ENCODE peak calls at places on chromosomes 2 and 18, in four cellular contexts. One of them, this sample, is unnamed.

GRCh38 chr2:237585590-237586221 is 4.8 kb downstream of the RAB17 start:
- DNase-seq in stomach: no peak
- DNase-seq in lower leg skin: no peak
- DNase-seq in right atrium auricular region: no peak
- DNase-seq in this sample: no peak

GRCh38 chr18:54388203-54389142 is 30.8 kb downstream of the C18orf54 start:
- DNase-seq in stomach: no peak
- DNase-seq in lower leg skin: no peak
- DNase-seq in right atrium auricular region: no peak
- DNase-seq in this sample: no peak

GRCh38 chr18:78519394-78520062 is 460.1 kb upstream of the SALL3 start:
- DNase-seq in stomach: peak
- DNase-seq in lower leg skin: no peak
- DNase-seq in right atrium auricular region: no peak
- DNase-seq in this sample: no peak

GRCh38 chr2:141200191-141200590 is 930.6 kb downstream of the LRP1B start:
- DNase-seq in stomach: no peak
- DNase-seq in lower leg skin: no peak
- DNase-seq in right atrium auricular region: no peak
- DNase-seq in this sample: no peak

GRCh38 chr18:77654302-77654701 is 404.7 kb downstream of the GALR1 start:
- DNase-seq in stomach: no peak
- DNase-seq in lower leg skin: no peak
- DNase-seq in right atrium auricular region: no peak
- DNase-seq in this sample: no peak

GRCh38 chr2:54599914-54600313 is 123.5 kb upstream of the EML6 start:
- DNase-seq in stomach: peak
- DNase-seq in lower leg skin: peak
- DNase-seq in right atrium auricular region: no peak
- DNase-seq in this sample: no peak

GRCh38 chr18:65753520-65753919 is 2.7 kb downstream of the CDH7 start:
- DNase-seq in stomach: no peak
- DNase-seq in lower leg skin: no peak
- DNase-seq in right atrium auricular region: no peak
- DNase-seq in this sample: no peak

GRCh38 chr2:16656784-16657391 is 8.7 kb downstream of the CYRIA start:
- DNase-seq in stomach: no peak
- DNase-seq in lower leg skin: no peak
- DNase-seq in right atrium auricular region: peak
- DNase-seq in this sample: no peak

GRCh38 chr2:189848276-189848675 is 64.0 kb downstream of the PMS1 start:
- DNase-seq in stomach: no peak
- DNase-seq in lower leg skin: no peak
- DNase-seq in right atrium auricular region: no peak
- DNase-seq in this sample: no peak

GRCh38 chr2:241035142-241035817 is 36.9 kb downstream of the SNED1 start:
- DNase-seq in stomach: no peak
- DNase-seq in lower leg skin: peak
- DNase-seq in right atrium auricular region: peak
- DNase-seq in this sample: peak

GRCh38 chr2:72719416-72719815 is 106.4 kb downstream of the EXOC6B start:
- DNase-seq in stomach: no peak
- DNase-seq in lower leg skin: no peak
- DNase-seq in right atrium auricular region: no peak
- DNase-seq in this sample: no peak

GRCh38 chr2:64522843-64523428 is 1.2 kb upstream of the AFTPH start:
- DNase-seq in stomach: peak
- DNase-seq in lower leg skin: peak
- DNase-seq in right atrium auricular region: no peak
- DNase-seq in this sample: no peak

GRCh38 chr2:33177627-33178026 is 230.9 kb downstream of the LTBP1 start:
- DNase-seq in stomach: no peak
- DNase-seq in lower leg skin: no peak
- DNase-seq in right atrium auricular region: no peak
- DNase-seq in this sample: no peak

DNA sequence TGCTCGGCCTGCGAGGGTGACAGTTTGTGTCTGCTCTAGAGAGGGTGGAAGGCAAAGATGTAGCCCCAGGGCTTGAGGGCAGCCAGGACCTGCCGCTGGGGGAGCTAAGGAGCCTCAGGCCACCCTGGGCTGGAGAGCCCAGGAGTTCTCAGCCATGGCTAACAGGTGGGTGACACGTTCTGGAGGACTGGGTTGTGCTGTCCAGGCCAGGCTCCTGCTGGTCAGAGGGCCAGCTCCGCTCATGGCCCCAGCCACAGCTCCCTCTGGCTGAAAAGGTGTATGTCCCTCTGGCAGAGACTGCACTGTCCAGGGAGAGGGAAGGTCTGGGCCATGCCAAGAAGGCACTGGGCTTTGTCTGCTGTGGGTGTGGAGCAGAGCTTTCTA is 19.2 kb downstream of the TMEM185B start:
- DNase-seq in stomach: no peak
- DNase-seq in lower leg skin: no peak
- DNase-seq in right atrium auricular region: no peak
- DNase-seq in this sample: no peak
- TF ChIP-seq CTCF in stomach: no peak
- TF ChIP-seq CTCF in lower leg skin: no peak
- TF ChIP-seq CTCF in right atrium auricular region: no peak
- TF ChIP-seq CTCF in this sample: no peak

DNA sequence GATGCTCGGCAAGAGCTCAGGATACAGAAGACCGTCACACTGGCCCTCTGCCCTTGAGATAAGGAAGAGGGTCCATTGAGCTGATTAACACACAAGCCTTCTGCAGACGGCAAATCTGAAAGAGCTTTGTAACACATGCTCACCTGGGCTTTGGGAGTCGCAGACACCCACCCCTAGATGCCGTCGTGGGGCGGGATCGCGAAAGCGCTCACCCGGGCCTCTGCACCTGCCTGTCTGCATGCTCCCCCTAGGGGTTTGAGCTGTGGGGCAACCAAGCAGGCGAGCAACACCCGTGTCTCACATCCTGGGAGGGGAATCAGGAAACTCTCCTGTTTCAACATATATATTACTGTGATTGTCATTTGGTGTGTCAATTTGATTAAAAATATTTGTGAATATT is 99.8 kb upstream of the KCNH7 start:
- DNase-seq in stomach: no peak
- DNase-seq in lower leg skin: no peak
- DNase-seq in right atrium auricular region: no peak
- DNase-seq in this sample: no peak
- TF ChIP-seq CTCF in stomach: no peak
- TF ChIP-seq CTCF in lower leg skin: no peak
- TF ChIP-seq CTCF in right atrium auricular region: no peak
- TF ChIP-seq CTCF in this sample: no peak

GRCh38 chr2:239273280-239274234 is 127.3 kb downstream of the HDAC4 start:
- DNase-seq in stomach: peak
- DNase-seq in lower leg skin: no peak
- DNase-seq in right atrium auricular region: no peak
- DNase-seq in this sample: peak

GRCh38 chr2:239275871-239276812 is 124.7 kb downstream of the HDAC4 start:
- DNase-seq in stomach: peak
- DNase-seq in lower leg skin: peak
- DNase-seq in right atrium auricular region: peak
- DNase-seq in this sample: peak

GRCh38 chr2:239276813-239277193 is 124.0 kb downstream of the HDAC4 start:
- DNase-seq in stomach: peak
- DNase-seq in lower leg skin: no peak
- DNase-seq in right atrium auricular region: no peak
- DNase-seq in this sample: peak

GRCh38 chr2:239274391-239275001 is 126.3 kb downstream of the HDAC4 start:
- DNase-seq in stomach: peak
- DNase-seq in lower leg skin: peak
- DNase-seq in right atrium auricular region: no peak
- DNase-seq in this sample: peak

GRCh38 chr2:239275037-239275685 is 125.7 kb downstream of the HDAC4 start:
- DNase-seq in stomach: peak
- DNase-seq in lower leg skin: peak
- DNase-seq in right atrium auricular region: peak
- DNase-seq in this sample: peak
- TF ChIP-seq CTCF in stomach: no peak
- TF ChIP-seq CTCF in lower leg skin: no peak
- TF ChIP-seq CTCF in right atrium auricular region: no peak
- TF ChIP-seq CTCF in this sample: no peak

GRCh38 chr2:103159018-103159417 is 397.2 kb downstream of the TMEM182 start:
- DNase-seq in stomach: no peak
- DNase-seq in lower leg skin: no peak
- DNase-seq in right atrium auricular region: no peak
- DNase-seq in this sample: no peak
- TF ChIP-seq CTCF in stomach: no peak
- TF ChIP-seq CTCF in lower leg skin: no peak
- TF ChIP-seq CTCF in right atrium auricular region: no peak
- TF ChIP-seq CTCF in this sample: no peak

GRCh38 chr2:174787485-174788205 is 23.4 kb upstream of the CHRNA1 start:
- DNase-seq in stomach: no peak
- DNase-seq in lower leg skin: no peak
- DNase-seq in right atrium auricular region: no peak
- DNase-seq in this sample: no peak

GRCh38 chr2:174792309-174793025 is 28.2 kb upstream of the CHRNA1 start:
- DNase-seq in stomach: no peak
- DNase-seq in lower leg skin: no peak
- DNase-seq in right atrium auricular region: no peak
- DNase-seq in this sample: no peak

GRCh38 chr2:174788291-174788929 is 24.1 kb upstream of the CHRNA1 start:
- DNase-seq in stomach: no peak
- DNase-seq in lower leg skin: no peak
- DNase-seq in right atrium auricular region: no peak
- DNase-seq in this sample: no peak

GRCh38 chr2:174786066-174786725 is 21.9 kb upstream of the CHRNA1 start:
- DNase-seq in stomach: no peak
- DNase-seq in lower leg skin: no peak
- DNase-seq in right atrium auricular region: no peak
- DNase-seq in this sample: no peak

GRCh38 chr2:174789001-174789400 is 24.7 kb upstream of the CHRNA1 start:
- DNase-seq in stomach: no peak
- DNase-seq in lower leg skin: no peak
- DNase-seq in right atrium auricular region: no peak
- DNase-seq in this sample: no peak
- TF ChIP-seq CTCF in stomach: no peak
- TF ChIP-seq CTCF in lower leg skin: no peak
- TF ChIP-seq CTCF in right atrium auricular region: no peak
- TF ChIP-seq CTCF in this sample: no peak

This sample was measured in type B pancreatic cell.